ENCODE peak calls at places on chromosome 18, in seven cellular contexts. O is transverse colon, S is MM.1S, N is IMR-90, F is Peyer's patch, J is breast epithelium, Y is body of pancreas. I is an unnamed sample.

GRCh38 chr18:10086458-10086857 is 172.6 kb downstream of the VAPA start:
- DNase-seq in O (no peak), S (no peak), N (no peak), F (no peak), J (peak; percentile 41), Y (peak; percentile 58), I (no peak)

GRCh38 chr18:39561136-39561535 is 1995.5 kb upstream of the CELF4 start:
- DNase-seq in O (no peak), S (no peak), N (no peak), F (no peak), J (no peak), Y (no peak), I (peak; percentile 56)

GRCh38 chr18:39732918-39733317 is 2167.3 kb upstream of the CELF4 start:
- DNase-seq in O (no peak), S (no peak), N (no peak), F (no peak), J (no peak), Y (no peak), I (no peak)

GRCh38 chr18:21599585-21600525 is 649 bp downstream of the ESCO1 start:
- DNase-seq in O (peak; percentile 73), S (peak; percentile 64), N (peak; percentile 9), F (peak; percentile 81), J (peak; percentile 51), Y (peak; percentile 79), I (peak; percentile 24)

GRCh38 chr18:2570772-2571199 is 519 bp downstream of the METTL4 start:
- DNase-seq in O (peak; percentile 75), S (peak; percentile 73), N (peak; percentile 64), F (peak; percentile 85), J (peak; percentile 62), Y (peak; percentile 73), I (peak; percentile 67)

GRCh38 chr18:44541159-44541558 is 139.5 kb upstream of the SETBP1 start:
- DNase-seq in O (no peak), S (no peak), N (no peak), F (no peak), J (no peak), Y (no peak), I (no peak)

GRCh38 chr18:30280861-30281470 is 761.6 kb downstream of the DSC3 start:
- DNase-seq in O (no peak), S (peak; percentile 46), N (peak; percentile 59), F (no peak), J (no peak), Y (peak; percentile 6), I (peak; percentile 49)

GRCh38 chr18:32896781-32897547 is 124.1 kb upstream of the KLHL14 start:
- DNase-seq in O (no peak), S (no peak), N (no peak), F (no peak), J (no peak), Y (no peak), I (no peak)

GRCh38 chr18:26863921-26864497 is 1.5 kb downstream of the AQP4 start:
- DNase-seq in O (no peak), S (no peak), N (no peak), F (no peak), J (no peak), Y (no peak), I (no peak)

GRCh38 chr18:11309172-11309571 is 159.8 kb upstream of the PIEZO2 start:
- DNase-seq in O (no peak), S (peak; percentile 57), N (no peak), F (no peak), J (no peak), Y (no peak), I (peak; percentile 27)

GRCh38 chr18:80189197-80189865 is 58.0 kb downstream of the PARD6G start:
- DNase-seq in O (no peak), S (no peak), N (no peak), F (peak; percentile 32), J (no peak), Y (no peak), I (no peak)

GRCh38 chr18:78526923-78527775 is 452.5 kb upstream of the SALL3 start:
- DNase-seq in O (no peak), S (no peak), N (no peak), F (no peak), J (no peak), Y (no peak), I (no peak)

GRCh38 chr18:70181015-70181414 is 24.5 kb downstream of the RTTN start:
- DNase-seq in O (no peak), S (no peak), N (peak; percentile 80), F (no peak), J (no peak), Y (no peak), I (peak; percentile 76)

GRCh38 chr18:13427354-13427753 is 208.8 kb downstream of the LDLRAD4 start:
- DNase-seq in O (no peak), S (no peak), N (no peak), F (no peak), J (peak; percentile 65), Y (no peak), I (no peak)

GRCh38 chr18:40006553-40007073 is 1948.4 kb upstream of the PIK3C3 start:
- DNase-seq in O (no peak), S (no peak), N (no peak), F (no peak), J (no peak), Y (no peak), I (no peak)

GRCh38 chr18:79687806-79688205 is 8.2 kb downstream of the CTDP1 start:
- DNase-seq in O (no peak), S (no peak), N (peak; percentile 79), F (peak; percentile 41), J (no peak), Y (peak; percentile 96), I (peak; percentile 32)

GRCh38 chr18:36658611-36659010 is 170.2 kb downstream of the TPGS2 start:
- DNase-seq in O (no peak), S (no peak), N (no peak), F (no peak), J (no peak), Y (no peak), I (no peak)

GRCh38 chr18:43422483-43422882 is 145.2 kb upstream of the SYT4 start:
- DNase-seq in O (no peak), S (no peak), N (no peak), F (no peak), J (no peak), Y (peak; percentile 7), I (no peak)

GRCh38 chr18:55422456-55423185 is 165.4 kb downstream of the TCF4 start:
- DNase-seq in O (peak; percentile 22), S (no peak), N (peak; percentile 53), F (peak; percentile 50), J (no peak), Y (no peak), I (peak; percentile 67)

GRCh38 chr18:56019908-56020307 is 431.9 kb upstream of the TCF4 start:
- DNase-seq in O (no peak), S (no peak), N (no peak), F (no peak), J (no peak), Y (no peak), I (no peak)

GRCh38 chr18:60499675-60500074 is 127.1 kb upstream of the MC4R start:
- DNase-seq in O (no peak), S (no peak), N (no peak), F (no peak), J (no peak), Y (no peak), I (no peak)

DNA sequence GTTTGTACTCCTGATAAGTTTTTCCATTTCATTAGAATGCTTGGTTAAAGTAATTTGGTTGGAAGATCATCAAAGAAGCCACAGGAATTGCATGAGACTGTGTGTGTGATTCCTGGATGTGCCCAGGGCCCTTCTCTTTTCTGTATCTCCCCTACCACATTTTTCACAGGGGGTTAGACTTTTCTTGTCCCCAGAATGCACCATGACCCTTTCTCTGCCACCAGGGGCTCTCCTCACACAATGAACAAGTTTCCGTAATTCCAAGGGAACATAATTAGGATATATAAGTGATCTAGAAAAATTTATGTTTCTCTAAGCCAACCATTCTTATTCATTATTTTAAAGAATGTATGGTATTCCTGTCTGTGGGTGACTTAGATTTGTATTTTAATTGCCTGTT is 291.8 kb downstream of the NEDD4L start:
- DNase-seq in O (no peak), S (no peak), N (no peak), F (no peak), J (no peak), Y (no peak), I (no peak)
- TF ChIP-seq CTCF in O (no peak), S (no peak), N (peak; percentile 25), F (no peak), J (no peak), Y (no peak), I (peak; percentile 41)

GRCh38 chr18:48941672-48942071 is 9.1 kb downstream of the SMAD7 start:
- DNase-seq in O (no peak), S (peak; percentile 19), N (no peak), F (no peak), J (no peak), Y (no peak), I (no peak)
- H3K4me3 ChIP-seq in O (no peak overlapping the region), S (peak overlapping the region; percentile 97), N (no peak overlapping the region), F (peak overlapping the region; percentile 16), J (no peak overlapping the region), Y (no peak overlapping the region), I (no peak overlapping the region)

GRCh38 chr18:76619342-76620315 is 124.6 kb upstream of the ZNF516 start:
- DNase-seq in O (peak; percentile 27), S (no peak), N (peak; percentile 58), F (no peak), J (peak; percentile 80), Y (peak; percentile 82), I (peak; percentile 49)

GRCh38 chr18:76618721-76619120 is 123.7 kb upstream of the ZNF516 start:
- DNase-seq in O (no peak), S (no peak), N (no peak), F (no peak), J (no peak), Y (no peak), I (no peak)

GRCh38 chr18:76621782-76622495 is 126.9 kb upstream of the ZNF516 start:
- DNase-seq in O (no peak), S (no peak), N (peak; percentile 62), F (no peak), J (no peak), Y (no peak), I (peak; percentile 39)

GRCh38 chr18:76621184-76621583 is 126.1 kb upstream of the ZNF516 start:
- DNase-seq in O (no peak), S (no peak), N (peak; percentile 38), F (no peak), J (no peak), Y (no peak), I (peak; percentile 11)

GRCh38 chr18:76620326-76620813 is 125.3 kb upstream of the ZNF516 start:
- DNase-seq in O (peak; percentile 54), S (peak; percentile 37), N (peak; percentile 77), F (peak; percentile 67), J (peak; percentile 64), Y (peak; percentile 66), I (peak; percentile 74)
- TF ChIP-seq CTCF in O (peak; percentile 29), S (peak; percentile 28), N (peak; percentile 66), F (no peak), J (no peak), Y (peak; percentile 15), I (peak; percentile 69)

GRCh38 chr18:58861353-58861752 is 3.3 kb upstream of the ZNF532 start:
- DNase-seq in O (no peak), S (no peak), N (no peak), F (no peak), J (no peak), Y (no peak), I (no peak)

GRCh38 chr18:58861853-58862252 is 2.8 kb upstream of the ZNF532 start:
- DNase-seq in O (no peak), S (no peak), N (no peak), F (peak; percentile 8), J (no peak), Y (no peak), I (no peak)

GRCh38 chr18:58862404-58862803 is 2.3 kb upstream of the ZNF532 start:
- DNase-seq in O (no peak), S (no peak), N (no peak), F (peak; percentile 34), J (no peak), Y (no peak), I (no peak)

GRCh38 chr18:58863539-58864145 is 1.0 kb upstream of the ZNF532 start:
- DNase-seq in O (peak; percentile 61), S (peak; percentile 42), N (peak; percentile 30), F (peak; percentile 75), J (no peak), Y (peak; percentile 48), I (no peak)

GRCh38 chr18:58862851-58863538 is 1.7 kb upstream of the ZNF532 start:
- DNase-seq in O (peak; percentile 28), S (peak; percentile 11), N (peak; percentile 62), F (peak; percentile 55), J (no peak), Y (no peak), I (peak; percentile 72)
- H3K4me3 ChIP-seq in O (peak overlapping the region; percentile 54), S (peak overlapping the region; percentile 32), N (peak overlapping the region; percentile 42), F (peak overlapping the region; percentile 58), J (peak overlapping the region; percentile 47), Y (no peak overlapping the region), I (peak overlapping the region; percentile 60)

I was measured in AG10803.